ENCODE peak calls at places on chromosomes 12 and 14, in seven cellular contexts. One of them, this sample, is unnamed.

GRCh38 chr14:37622231-37622923 is 26.9 kb downstream of the TTC6 start:
- DNase-seq in posterior vena cava: no peak
- DNase-seq in NCI-H2029: no peak
- DNase-seq in mesendoderm: peak
- DNase-seq in activated T-cell treated with anti-CD3 and anti-CD28 coated beads for 48 hours: no peak
- DNase-seq in amniotic stem cell: no peak
- DNase-seq in coronary artery: no peak
- DNase-seq in this sample: no peak

GRCh38 chr12:106178582-106178981 is 39.8 kb upstream of the NUAK1 start:
- DNase-seq in amniotic stem cell: no peak
- DNase-seq in posterior vena cava: no peak
- DNase-seq in mesendoderm: peak
- DNase-seq in activated T-cell treated with anti-CD3 and anti-CD28 coated beads for 48 hours: no peak
- DNase-seq in coronary artery: no peak
- DNase-seq in NCI-H2029: no peak
- DNase-seq in this sample: no peak

GRCh38 chr12:109033239-109034196 is 12.7 kb upstream of the SVOP start:
- DNase-seq in mesendoderm: no peak
- DNase-seq in amniotic stem cell: no peak
- DNase-seq in coronary artery: no peak
- DNase-seq in NCI-H2029: no peak
- DNase-seq in activated T-cell treated with anti-CD3 and anti-CD28 coated beads for 48 hours: no peak
- DNase-seq in posterior vena cava: no peak
- DNase-seq in this sample: no peak

GRCh38 chr12:6234906-6235305 is 34.7 kb downstream of the CD9 start:
- DNase-seq in activated T-cell treated with anti-CD3 and anti-CD28 coated beads for 48 hours: no peak
- DNase-seq in NCI-H2029: no peak
- DNase-seq in coronary artery: no peak
- DNase-seq in posterior vena cava: peak
- DNase-seq in amniotic stem cell: no peak
- DNase-seq in mesendoderm: no peak
- DNase-seq in this sample: no peak

GRCh38 chr12:9951026-9951652 is 19.0 kb upstream of the CLEC2A start:
- DNase-seq in coronary artery: no peak
- DNase-seq in posterior vena cava: no peak
- DNase-seq in NCI-H2029: no peak
- DNase-seq in mesendoderm: no peak
- DNase-seq in activated T-cell treated with anti-CD3 and anti-CD28 coated beads for 48 hours: no peak
- DNase-seq in amniotic stem cell: no peak
- DNase-seq in this sample: no peak

GRCh38 chr12:981176-981828 is 9.7 kb upstream of the ERC1 start:
- DNase-seq in NCI-H2029: no peak
- DNase-seq in amniotic stem cell: no peak
- DNase-seq in mesendoderm: no peak
- DNase-seq in activated T-cell treated with anti-CD3 and anti-CD28 coated beads for 48 hours: no peak
- DNase-seq in coronary artery: no peak
- DNase-seq in posterior vena cava: no peak
- DNase-seq in this sample: no peak

GRCh38 chr14:74952697-74953484 is 2.5 kb downstream of the PGF start:
- DNase-seq in posterior vena cava: peak
- DNase-seq in mesendoderm: no peak
- DNase-seq in activated T-cell treated with anti-CD3 and anti-CD28 coated beads for 48 hours: no peak
- DNase-seq in coronary artery: no peak
- DNase-seq in NCI-H2029: no peak
- DNase-seq in amniotic stem cell: no peak
- DNase-seq in this sample: no peak

GRCh38 chr12:126651133-126651532 is 1585.9 kb downstream of the AACS start:
- DNase-seq in coronary artery: no peak
- DNase-seq in amniotic stem cell: no peak
- DNase-seq in NCI-H2029: no peak
- DNase-seq in posterior vena cava: no peak
- DNase-seq in activated T-cell treated with anti-CD3 and anti-CD28 coated beads for 48 hours: no peak
- DNase-seq in mesendoderm: no peak
- DNase-seq in this sample: no peak

GRCh38 chr12:85681333-85681732 is 154.9 kb downstream of the RASSF9 start:
- DNase-seq in mesendoderm: no peak
- DNase-seq in activated T-cell treated with anti-CD3 and anti-CD28 coated beads for 48 hours: no peak
- DNase-seq in coronary artery: no peak
- DNase-seq in NCI-H2029: no peak
- DNase-seq in posterior vena cava: no peak
- DNase-seq in amniotic stem cell: no peak
- DNase-seq in this sample: no peak

GRCh38 chr12:48185181-48185919 is 1.9 kb downstream of the CCDC184 start:
- DNase-seq in amniotic stem cell: no peak
- DNase-seq in activated T-cell treated with anti-CD3 and anti-CD28 coated beads for 48 hours: no peak
- DNase-seq in posterior vena cava: no peak
- DNase-seq in coronary artery: no peak
- DNase-seq in mesendoderm: no peak
- DNase-seq in NCI-H2029: no peak
- DNase-seq in this sample: no peak

GRCh38 chr12:57196956-57197355 is 19.6 kb upstream of the NXPH4 start:
- DNase-seq in mesendoderm: no peak
- DNase-seq in amniotic stem cell: no peak
- DNase-seq in coronary artery: no peak
- DNase-seq in activated T-cell treated with anti-CD3 and anti-CD28 coated beads for 48 hours: no peak
- DNase-seq in posterior vena cava: no peak
- DNase-seq in NCI-H2029: no peak
- DNase-seq in this sample: no peak

GRCh38 chr12:122843472-122843871 is 8.2 kb downstream of the HIP1R start:
- DNase-seq in coronary artery: no peak
- DNase-seq in NCI-H2029: no peak
- DNase-seq in posterior vena cava: peak
- DNase-seq in mesendoderm: no peak
- DNase-seq in activated T-cell treated with anti-CD3 and anti-CD28 coated beads for 48 hours: no peak
- DNase-seq in amniotic stem cell: no peak
- DNase-seq in this sample: no peak

GRCh38 chr14:71242237-71242748 is 335.0 kb downstream of the PCNX1 start:
- DNase-seq in NCI-H2029: no peak
- DNase-seq in coronary artery: no peak
- DNase-seq in posterior vena cava: no peak
- DNase-seq in mesendoderm: peak
- DNase-seq in activated T-cell treated with anti-CD3 and anti-CD28 coated beads for 48 hours: no peak
- DNase-seq in amniotic stem cell: peak
- DNase-seq in this sample: no peak

GRCh38 chr12:80823393-80823792 is 106.7 kb downstream of the MYF5 start:
- DNase-seq in mesendoderm: no peak
- DNase-seq in NCI-H2029: no peak
- DNase-seq in coronary artery: no peak
- DNase-seq in activated T-cell treated with anti-CD3 and anti-CD28 coated beads for 48 hours: no peak
- DNase-seq in posterior vena cava: no peak
- DNase-seq in amniotic stem cell: no peak
- DNase-seq in this sample: no peak

GRCh38 chr12:105253882-105254513 is 18.0 kb upstream of the APPL2 start:
- DNase-seq in mesendoderm: peak
- DNase-seq in amniotic stem cell: peak
- DNase-seq in NCI-H2029: no peak
- DNase-seq in activated T-cell treated with anti-CD3 and anti-CD28 coated beads for 48 hours: no peak
- DNase-seq in posterior vena cava: no peak
- DNase-seq in coronary artery: no peak
- DNase-seq in this sample: no peak

GRCh38 chr14:50830044-50830931 is 674 bp downstream of the NIN start:
- DNase-seq in posterior vena cava: peak
- DNase-seq in activated T-cell treated with anti-CD3 and anti-CD28 coated beads for 48 hours: peak
- DNase-seq in amniotic stem cell: no peak
- DNase-seq in mesendoderm: peak
- DNase-seq in NCI-H2029: peak
- DNase-seq in coronary artery: peak
- DNase-seq in this sample: peak

GRCh38 chr14:52355016-52355430 is 40.9 kb downstream of the PTGER2 start:
- DNase-seq in amniotic stem cell: peak
- DNase-seq in activated T-cell treated with anti-CD3 and anti-CD28 coated beads for 48 hours: no peak
- DNase-seq in posterior vena cava: no peak
- DNase-seq in coronary artery: no peak
- DNase-seq in mesendoderm: no peak
- DNase-seq in NCI-H2029: no peak
- DNase-seq in this sample: no peak

GRCh38 chr12:32107376-32108267 is 975 bp downstream of the BICD1 start:
- DNase-seq in activated T-cell treated with anti-CD3 and anti-CD28 coated beads for 48 hours: peak
- DNase-seq in amniotic stem cell: peak
- DNase-seq in mesendoderm: peak
- DNase-seq in NCI-H2029: no peak
- DNase-seq in coronary artery: no peak
- DNase-seq in posterior vena cava: no peak
- DNase-seq in this sample: no peak

GRCh38 chr12:46959484-46959883 is 119.9 kb upstream of the PCED1B start:
- DNase-seq in mesendoderm: no peak
- DNase-seq in activated T-cell treated with anti-CD3 and anti-CD28 coated beads for 48 hours: no peak
- DNase-seq in NCI-H2029: no peak
- DNase-seq in coronary artery: no peak
- DNase-seq in posterior vena cava: no peak
- DNase-seq in amniotic stem cell: no peak
- DNase-seq in this sample: no peak

GRCh38 chr12:65556676-65557424 is 267.4 kb upstream of the HMGA2 start:
- DNase-seq in NCI-H2029: peak
- DNase-seq in posterior vena cava: peak
- DNase-seq in coronary artery: peak
- DNase-seq in mesendoderm: peak
- DNase-seq in activated T-cell treated with anti-CD3 and anti-CD28 coated beads for 48 hours: peak
- DNase-seq in amniotic stem cell: peak
- DNase-seq in this sample: peak

GRCh38 chr14:76769636-76770292 is 8.5 kb downstream of the VASH1 start:
- DNase-seq in mesendoderm: no peak
- DNase-seq in NCI-H2029: no peak
- DNase-seq in coronary artery: peak
- DNase-seq in amniotic stem cell: no peak
- DNase-seq in posterior vena cava: peak
- DNase-seq in activated T-cell treated with anti-CD3 and anti-CD28 coated beads for 48 hours: no peak
- DNase-seq in this sample: no peak

GRCh38 chr12:51855586-51856428 is 7.3 kb upstream of the FIGNL2 start:
- DNase-seq in amniotic stem cell: no peak
- DNase-seq in NCI-H2029: no peak
- DNase-seq in posterior vena cava: peak
- DNase-seq in activated T-cell treated with anti-CD3 and anti-CD28 coated beads for 48 hours: no peak
- DNase-seq in mesendoderm: peak
- DNase-seq in coronary artery: no peak
- DNase-seq in this sample: no peak

GRCh38 chr14:87745507-87746118 is 247.4 kb downstream of the GALC start:
- DNase-seq in NCI-H2029: no peak
- DNase-seq in coronary artery: no peak
- DNase-seq in activated T-cell treated with anti-CD3 and anti-CD28 coated beads for 48 hours: peak
- DNase-seq in mesendoderm: peak
- DNase-seq in amniotic stem cell: no peak
- DNase-seq in posterior vena cava: no peak
- DNase-seq in this sample: no peak

GRCh38 chr12:104510145-104510872 is 53.6 kb downstream of the CHST11 start:
- DNase-seq in NCI-H2029: no peak
- DNase-seq in amniotic stem cell: no peak
- DNase-seq in coronary artery: no peak
- DNase-seq in activated T-cell treated with anti-CD3 and anti-CD28 coated beads for 48 hours: no peak
- DNase-seq in posterior vena cava: no peak
- DNase-seq in mesendoderm: no peak
- DNase-seq in this sample: no peak

GRCh38 chr14:71193663-71194062 is 286.4 kb downstream of the PCNX1 start:
- DNase-seq in activated T-cell treated with anti-CD3 and anti-CD28 coated beads for 48 hours: no peak
- DNase-seq in coronary artery: no peak
- DNase-seq in mesendoderm: peak
- DNase-seq in posterior vena cava: no peak
- DNase-seq in NCI-H2029: no peak
- DNase-seq in amniotic stem cell: no peak
- DNase-seq in this sample: no peak

GRCh38 chr12:112018571-112019237 is 5.5 kb downstream of the ERP29 start:
- DNase-seq in activated T-cell treated with anti-CD3 and anti-CD28 coated beads for 48 hours: no peak
- DNase-seq in amniotic stem cell: peak
- DNase-seq in mesendoderm: no peak
- DNase-seq in coronary artery: no peak
- DNase-seq in NCI-H2029: peak
- DNase-seq in posterior vena cava: no peak
- DNase-seq in this sample: no peak

GRCh38 chr12:99020871-99021270 is 375.8 kb downstream of the APAF1 start:
- DNase-seq in amniotic stem cell: no peak
- DNase-seq in coronary artery: no peak
- DNase-seq in NCI-H2029: no peak
- DNase-seq in activated T-cell treated with anti-CD3 and anti-CD28 coated beads for 48 hours: no peak
- DNase-seq in posterior vena cava: no peak
- DNase-seq in mesendoderm: no peak
- DNase-seq in this sample: no peak

GRCh38 chr12:120760349-120761245 is 35.0 kb downstream of the ACADS start:
- DNase-seq in posterior vena cava: no peak
- DNase-seq in activated T-cell treated with anti-CD3 and anti-CD28 coated beads for 48 hours: no peak
- DNase-seq in NCI-H2029: no peak
- DNase-seq in amniotic stem cell: no peak
- DNase-seq in coronary artery: no peak
- DNase-seq in mesendoderm: no peak
- DNase-seq in this sample: no peak

GRCh38 chr12:65200007-65200665 is 30.8 kb downstream of the LEMD3 start:
- DNase-seq in amniotic stem cell: no peak
- DNase-seq in coronary artery: no peak
- DNase-seq in mesendoderm: no peak
- DNase-seq in posterior vena cava: no peak
- DNase-seq in activated T-cell treated with anti-CD3 and anti-CD28 coated beads for 48 hours: no peak
- DNase-seq in NCI-H2029: no peak
- DNase-seq in this sample: no peak

GRCh38 chr14:66508846-66509621 is 1.1 kb downstream of the GPHN start:
- DNase-seq in posterior vena cava: peak
- DNase-seq in amniotic stem cell: no peak
- DNase-seq in coronary artery: peak
- DNase-seq in mesendoderm: peak
- DNase-seq in activated T-cell treated with anti-CD3 and anti-CD28 coated beads for 48 hours: peak
- DNase-seq in NCI-H2029: no peak
- DNase-seq in this sample: peak

GRCh38 chr14:42428996-42429395 is 822.3 kb downstream of the LRFN5 start:
- DNase-seq in coronary artery: no peak
- DNase-seq in posterior vena cava: no peak
- DNase-seq in activated T-cell treated with anti-CD3 and anti-CD28 coated beads for 48 hours: no peak
- DNase-seq in NCI-H2029: no peak
- DNase-seq in mesendoderm: no peak
- DNase-seq in amniotic stem cell: no peak
- DNase-seq in this sample: no peak

GRCh38 chr14:58297412-58297761 is 968 bp upstream of the ARID4A start:
- DNase-seq in activated T-cell treated with anti-CD3 and anti-CD28 coated beads for 48 hours: no peak
- DNase-seq in mesendoderm: no peak
- DNase-seq in amniotic stem cell: no peak
- DNase-seq in NCI-H2029: no peak
- DNase-seq in coronary artery: peak
- DNase-seq in posterior vena cava: no peak
- DNase-seq in this sample: no peak

GRCh38 chr14:74085828-74086227 is 1.1 kb downstream of the LIN52 start:
- DNase-seq in posterior vena cava: no peak
- DNase-seq in coronary artery: no peak
- DNase-seq in mesendoderm: no peak
- DNase-seq in activated T-cell treated with anti-CD3 and anti-CD28 coated beads for 48 hours: no peak
- DNase-seq in NCI-H2029: no peak
- DNase-seq in amniotic stem cell: no peak
- DNase-seq in this sample: peak

GRCh38 chr12:89873745-89874144 is 165.1 kb upstream of the ATP2B1 start:
- DNase-seq in coronary artery: no peak
- DNase-seq in posterior vena cava: no peak
- DNase-seq in mesendoderm: no peak
- DNase-seq in NCI-H2029: no peak
- DNase-seq in amniotic stem cell: no peak
- DNase-seq in activated T-cell treated with anti-CD3 and anti-CD28 coated beads for 48 hours: no peak
- DNase-seq in this sample: no peak

GRCh38 chr12:94193168-94193567 is 44.8 kb downstream of the PLXNC1 start:
- DNase-seq in posterior vena cava: no peak
- DNase-seq in coronary artery: no peak
- DNase-seq in NCI-H2029: no peak
- DNase-seq in mesendoderm: no peak
- DNase-seq in amniotic stem cell: no peak
- DNase-seq in activated T-cell treated with anti-CD3 and anti-CD28 coated beads for 48 hours: no peak
- DNase-seq in this sample: no peak

GRCh38 chr12:51391047-51391837 is at the start of gene GALNT6:
- DNase-seq in activated T-cell treated with anti-CD3 and anti-CD28 coated beads for 48 hours: peak
- DNase-seq in amniotic stem cell: no peak
- DNase-seq in posterior vena cava: peak
- DNase-seq in NCI-H2029: peak
- DNase-seq in coronary artery: no peak
- DNase-seq in mesendoderm: peak
- DNase-seq in this sample: peak

GRCh38 chr14:103856105-103856504 is 8.7 kb upstream of the PPP1R13B start:
- DNase-seq in NCI-H2029: no peak
- DNase-seq in coronary artery: no peak
- DNase-seq in mesendoderm: peak
- DNase-seq in activated T-cell treated with anti-CD3 and anti-CD28 coated beads for 48 hours: no peak
- DNase-seq in amniotic stem cell: no peak
- DNase-seq in posterior vena cava: peak
- DNase-seq in this sample: no peak

GRCh38 chr14:94203473-94204210 is 29.5 kb downstream of the PPP4R4 start:
- DNase-seq in amniotic stem cell: peak
- DNase-seq in posterior vena cava: no peak
- DNase-seq in activated T-cell treated with anti-CD3 and anti-CD28 coated beads for 48 hours: no peak
- DNase-seq in NCI-H2029: no peak
- DNase-seq in mesendoderm: no peak
- DNase-seq in coronary artery: no peak
- DNase-seq in this sample: no peak